ENCODE peak calls at places on chromosomes 2 and 18, in four cellular contexts. P is neural progenitor cell, U is PC-3, H is OCI-LY7. X is an unnamed sample.

GRCh38 chr2:98487806-98488189 is 43.1 kb downstream of the INPP4A start:
- DNase-seq in P (peak), U (peak), H (peak), X (no peak)

GRCh38 chr2:68320118-68320641 is 431 bp upstream of the CNRIP1 start:
- DNase-seq in H (no peak), U (peak), P (peak), X (peak)

GRCh38 chr2:28633739-28634138 is 117.9 kb upstream of the PPP1CB start:
- DNase-seq in H (no peak), U (peak), P (peak), X (no peak)

GRCh38 chr2:64492272-64492671 is 31.9 kb upstream of the AFTPH start:
- DNase-seq in H (no peak), U (no peak), P (no peak), X (no peak)

GRCh38 chr2:3644891-3645605 is 13.0 kb upstream of the ALLC start:
- DNase-seq in U (no peak), H (no peak), P (no peak), X (no peak)

GRCh38 chr2:86566828-86567205 is 3.6 kb upstream of the CHMP3 start:
- DNase-seq in U (no peak), H (no peak), P (no peak), X (no peak)

GRCh38 chr18:63051928-63052327 is 267.6 kb downstream of the BCL2 start:
- DNase-seq in H (no peak), U (no peak), P (no peak), X (no peak)

GRCh38 chr2:71556811-71557210 is 103.5 kb downstream of the DYSF start:
- DNase-seq in H (no peak), P (no peak), U (no peak), X (no peak)

GRCh38 chr18:73848656-73849055 is 299.0 kb downstream of the FBXO15 start:
- DNase-seq in H (no peak), P (no peak), U (peak), X (no peak)

GRCh38 chr2:86633094-86633740 is 9.6 kb upstream of the RNF103 start:
- DNase-seq in U (no peak), H (no peak), P (no peak), X (peak)

GRCh38 chr18:25830787-25831186 is 259.6 kb downstream of the SS18 start:
- DNase-seq in P (no peak), U (no peak), H (no peak), X (no peak)

GRCh38 chr2:54404270-54404669 is 51.9 kb upstream of the SPTBN1 start:
- DNase-seq in U (no peak), P (no peak), H (peak), X (no peak)

GRCh38 chr2:165787334-165787733 is 6.7 kb downstream of the GALNT3 start:
- DNase-seq in H (no peak), U (peak), P (no peak), X (no peak)

GRCh38 chr2:217857624-217858506 is 144.9 kb downstream of the TNS1 start:
- DNase-seq in H (no peak), U (no peak), P (no peak), X (peak)

GRCh38 chr2:133591164-133591563 is 22.9 kb upstream of the NCKAP5 start:
- DNase-seq in H (no peak), P (no peak), U (no peak), X (peak)

GRCh38 chr18:9147440-9148238 is 11.1 kb downstream of the ANKRD12 start:
- DNase-seq in P (peak), U (peak), H (peak), X (peak)

GRCh38 chr2:238169708-238170251 is 11.0 kb downstream of the ERFE start:
- DNase-seq in P (no peak), U (peak), H (peak), X (peak)

DNA sequence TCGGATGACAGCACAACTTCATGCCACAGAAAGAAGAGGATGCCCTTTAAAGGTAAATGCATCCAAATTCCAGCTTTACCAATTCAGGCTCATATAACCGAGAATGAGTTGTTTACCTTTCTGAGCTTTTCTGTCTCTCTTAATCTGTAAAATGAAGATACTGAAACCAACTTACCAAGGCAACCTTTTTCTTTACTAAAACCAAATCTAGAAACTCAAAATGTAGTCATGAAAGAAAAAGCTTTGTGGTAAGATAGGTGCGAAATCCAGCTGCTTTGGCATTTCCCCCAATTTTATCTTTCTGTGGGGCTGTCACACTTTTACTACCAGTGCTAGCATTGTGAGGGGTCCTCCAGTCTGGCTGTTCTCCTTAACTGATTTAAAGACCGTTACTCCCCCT is 240.4 kb downstream of the IKZF2 start:
- DNase-seq in H (no peak), P (no peak), U (no peak), X (no peak)
- H2AFZ ChIP-seq in H (peak), P (peak), U (peak), X (peak)

GRCh38 chr2:60530660-60531276 is 22.7 kb downstream of the BCL11A start:
- DNase-seq in H (peak), P (no peak), U (peak), X (peak)

GRCh38 chr2:60533114-60534033 is 20.1 kb downstream of the BCL11A start:
- DNase-seq in P (no peak), U (peak), H (no peak), X (peak)

GRCh38 chr2:60532421-60532820 is 21.0 kb downstream of the BCL11A start:
- DNase-seq in U (no peak), P (no peak), H (no peak), X (no peak)

GRCh38 chr2:60530228-60530627 is 23.2 kb downstream of the BCL11A start:
- DNase-seq in U (no peak), P (no peak), H (no peak), X (peak)

DNA sequence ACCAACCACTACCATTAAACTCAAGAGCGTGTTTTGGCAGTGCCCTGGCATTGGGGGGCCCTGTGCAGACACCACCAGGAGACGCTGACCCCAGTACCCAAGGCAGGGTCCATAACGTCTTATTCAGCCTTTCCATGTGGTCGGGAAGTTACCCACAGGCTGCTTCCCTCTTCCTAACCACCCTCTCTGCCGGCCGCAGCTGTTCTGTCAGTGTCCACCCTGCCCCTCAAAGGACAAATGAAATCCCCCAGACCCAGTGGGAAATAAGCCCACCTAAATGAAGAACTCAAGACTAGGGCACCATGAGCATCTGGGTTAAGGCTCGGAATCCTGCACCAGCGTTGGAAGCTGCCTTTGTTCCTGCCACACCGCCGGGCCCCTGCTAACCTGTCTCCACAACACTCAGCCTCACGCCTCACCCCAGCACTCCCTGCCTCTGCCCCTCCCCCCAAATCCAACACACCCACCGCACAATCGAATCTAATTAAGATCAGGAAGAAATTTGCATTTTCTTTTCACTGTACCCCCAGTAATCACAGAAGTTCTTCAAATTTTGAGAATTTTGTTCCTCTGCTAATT is 21.7 kb downstream of the BCL11A start:
- DNase-seq in P (peak), H (no peak), U (no peak), X (no peak)
- TF ChIP-seq EZH2phosphoT487 in P (no peak), H (no peak), U (no peak), X (no peak)

GRCh38 chr2:226048625-226049024 is 649.1 kb downstream of the NYAP2 start:
- DNase-seq in U (peak), H (no peak), P (peak), X (no peak)
- H2AFZ ChIP-seq in U (peak), H (no peak), P (peak), X (peak)

DNA sequence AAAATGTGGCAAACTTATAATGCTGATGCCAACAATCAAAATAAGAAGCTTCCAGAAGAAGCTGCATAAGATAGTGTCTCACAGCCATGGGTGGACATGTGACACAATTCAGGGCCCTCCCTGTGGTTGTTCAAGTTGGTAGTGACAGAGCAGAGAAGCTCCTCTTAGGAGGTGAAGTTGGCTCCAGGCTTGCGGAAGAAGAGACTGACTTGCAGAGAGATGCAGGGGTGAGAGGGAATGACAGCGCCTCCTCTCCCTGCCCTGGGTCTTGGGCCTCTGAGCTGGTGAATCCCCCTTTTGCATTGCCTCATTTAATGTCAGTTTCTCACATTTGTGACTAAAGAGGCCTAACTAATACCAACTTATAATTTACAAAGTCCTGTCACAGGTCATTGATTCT is 23.0 kb upstream of the RHOB start:
- DNase-seq in U (no peak), H (no peak), P (no peak), X (no peak)
- TF ChIP-seq EZH2phosphoT487 in U (no peak), H (no peak), P (no peak), X (no peak)

GRCh38 chr2:136344339-136344738 is 226.4 kb upstream of the CXCR4 start:
- DNase-seq in P (no peak), H (no peak), U (no peak), X (no peak)

GRCh38 chr2:136351684-136352083 is 233.7 kb upstream of the CXCR4 start:
- DNase-seq in P (no peak), U (no peak), H (no peak), X (no peak)

GRCh38 chr2:136347976-136348375 is 230.0 kb upstream of the CXCR4 start:
- DNase-seq in H (no peak), U (no peak), P (peak), X (no peak)
- H2AFZ ChIP-seq in H (peak), U (no peak), P (no peak), X (no peak)

GRCh38 chr2:118982039-118982438 is 40.0 kb downstream of the MARCO start:
- DNase-seq in U (no peak), P (no peak), H (no peak), X (no peak)

GRCh38 chr2:118980573-118980972 is 38.6 kb downstream of the MARCO start:
- DNase-seq in U (no peak), H (no peak), P (no peak), X (no peak)

GRCh38 chr2:118980022-118980421 is 38.0 kb downstream of the MARCO start:
- DNase-seq in H (no peak), P (no peak), U (no peak), X (no peak)

GRCh38 chr2:118983133-118983532 is 41.1 kb downstream of the MARCO start:
- DNase-seq in H (no peak), U (no peak), P (no peak), X (no peak)

GRCh38 chr2:118981627-118982026 is 39.6 kb downstream of the MARCO start:
- DNase-seq in U (no peak), H (no peak), P (no peak), X (no peak)
- TF ChIP-seq EZH2phosphoT487 in U (no peak), H (no peak), P (no peak), X (no peak)

GRCh38 chr2:147110962-147111361 is 733.9 kb upstream of the ACVR2A start:
- DNase-seq in H (no peak), P (no peak), U (no peak), X (no peak)

GRCh38 chr2:147108553-147108952 is 736.3 kb upstream of the ACVR2A start:
- DNase-seq in H (no peak), P (no peak), U (peak), X (no peak)

DNA sequence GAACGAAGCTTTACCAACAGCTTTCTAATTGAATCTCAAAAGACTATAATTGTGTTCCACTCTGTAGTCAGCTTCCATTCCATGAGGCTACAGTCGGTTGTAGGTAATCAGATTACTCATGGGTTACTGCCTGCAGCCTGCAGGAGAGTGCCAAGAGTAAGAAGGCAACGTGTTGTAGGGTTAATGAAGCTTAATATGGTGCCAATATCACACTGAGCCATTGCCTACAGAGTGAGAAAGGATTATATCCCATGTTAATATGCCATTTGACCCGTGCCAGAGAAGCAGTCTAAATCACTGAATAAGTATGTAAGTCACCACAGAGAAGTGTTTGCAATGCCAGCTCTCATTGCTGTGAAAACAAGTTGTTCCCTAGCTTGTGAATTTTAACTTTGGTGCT is 734.5 kb upstream of the ACVR2A start:
- DNase-seq in P (peak), U (no peak), H (no peak), X (no peak)
- H2AFZ ChIP-seq in P (no peak), U (no peak), H (no peak), X (no peak)

DNA sequence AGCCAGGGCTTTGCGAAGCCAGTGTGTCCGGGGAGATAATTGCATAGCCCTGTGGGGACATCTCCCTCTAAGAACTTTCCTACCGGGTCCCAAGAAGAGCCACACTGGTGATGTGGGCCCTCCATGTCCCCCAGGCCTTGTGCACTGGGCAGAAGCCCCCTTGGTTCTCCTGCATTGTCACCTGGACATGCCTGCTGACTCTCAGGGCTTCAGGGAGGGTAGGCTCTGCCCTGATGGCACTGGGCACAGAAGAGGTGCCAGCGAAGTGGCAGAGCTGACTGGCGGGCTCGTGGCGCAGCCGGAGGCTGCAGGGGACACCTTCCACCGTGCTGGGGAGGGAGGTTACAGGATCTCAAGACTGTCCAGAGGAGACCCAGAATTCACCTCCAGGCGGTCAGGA is 28.3 kb downstream of the GLI2 start:
- DNase-seq in H (no peak), P (no peak), U (no peak), X (no peak)
- TF ChIP-seq EZH2phosphoT487 in H (no peak), P (no peak), U (no peak), X (no peak)

DNA sequence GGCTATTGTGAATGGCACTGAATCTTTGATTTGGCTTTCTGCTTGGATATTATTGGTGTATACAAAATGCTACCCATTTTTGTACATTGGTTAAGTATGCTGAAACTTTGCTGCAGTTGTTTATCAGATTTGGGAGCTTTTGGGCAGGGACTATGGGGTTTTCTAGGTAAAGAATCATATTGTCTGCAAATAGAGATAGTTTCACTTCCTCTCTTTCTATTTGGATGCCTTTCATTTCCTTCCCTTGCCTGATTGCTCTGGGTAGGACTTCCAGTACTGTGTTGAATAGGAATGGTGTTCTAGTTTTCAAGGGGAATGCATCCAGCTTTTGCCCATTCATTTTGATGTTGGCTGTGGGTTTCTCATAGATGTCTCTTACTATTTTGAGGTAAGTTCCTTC is 489.1 kb upstream of the LRATD1 start:
- DNase-seq in P (no peak), H (peak), U (no peak), X (no peak)
- H2AFZ ChIP-seq in P (no peak), H (no peak), U (no peak), X (no peak)

X was measured in SK-N-SH.